ENCODE peak calls at places on chromosomes 7 and 10, in eight cellular contexts. X is endothelial cell; O is kidney glomerular epithelial cell; H is mesendoderm; C is natural killer cell treated with Interleukin-12 subunit alpha and Interleukin-12 subunit beta and Interleukin-15 and Interleukin-18, amount 100 ng/mL, for 72 hours; B is neural crest cell; T is activated T-helper 1 cell treated with anti-CD3 and anti-CD28 coated beads, Interleukin-2, amount 50 U/mL, for 16 hours; L is brain microvascular endothelial cell. V is an unnamed sample.

GRCh38 chr7:157463245-157463644 is 126.4 kb downstream of the DNAJB6 start:
- DNase-seq in X (no peak), O (no peak), H (no peak), C (no peak), B (no peak), T (no peak), L (no peak), V (no peak)

GRCh38 chr10:35555962-35556930 is 48.9 kb upstream of the GJD4 start:
- DNase-seq in X (no peak), O (no peak), H (no peak), C (no peak), B (no peak), T (no peak), L (no peak), V (peak)

GRCh38 chr7:5643280-5643679 is 138.2 kb downstream of the RNF216 start:
- DNase-seq in X (peak), O (no peak), H (peak), C (peak), B (no peak), T (no peak), L (peak), V (no peak)

GRCh38 chr7:42262907-42263466 is 26.0 kb upstream of the GLI3 start:
- DNase-seq in X (no peak), O (no peak), H (peak), C (no peak), B (peak), T (no peak), L (no peak), V (peak)

GRCh38 chr7:6558837-6559236 is 7.6 kb upstream of the GRID2IP start:
- DNase-seq in X (peak), O (peak), H (peak), C (no peak), B (no peak), T (no peak), L (peak), V (peak)

GRCh38 chr7:152411389-152411788 is 24.4 kb downstream of the KMT2C start:
- DNase-seq in X (no peak), O (no peak), H (peak), C (no peak), B (no peak), T (no peak), L (no peak), V (no peak)

GRCh38 chr10:79070091-79070610 is 1.4 kb downstream of the ZMIZ1 start:
- DNase-seq in X (peak), O (no peak), H (peak), C (no peak), B (peak), T (no peak), L (no peak), V (peak)

GRCh38 chr7:130393095-130393494 is 12.8 kb downstream of the CPA1 start:
- DNase-seq in X (no peak), O (peak), H (no peak), C (no peak), B (no peak), T (no peak), L (peak), V (peak)

GRCh38 chr7:19754521-19755116 is 18.8 kb downstream of the TMEM196 start:
- DNase-seq in X (peak), O (peak), H (peak), C (no peak), B (peak), T (no peak), L (peak), V (peak)

V was measured in kidney tubule cell.